ENCODE peak calls at places on chromosomes 5 and 9, in nine cellular contexts. O is thoracic aorta; P is effector memory CD4-positive, alpha-beta T cell; K is neuronal stem cell; J is SK-N-SH; L is heart left ventricle; H is gastrocnemius medialis; X is astrocyte; A is CD8-positive, alpha-beta memory T cell. G is an unnamed sample.

GRCh38 chr5:61402244-61402823 is 70.3 kb downstream of the ZSWIM6 start:
- DNase-seq in K (no peak), P (no peak), X (no peak), J (no peak), O (no peak), H (no peak), L (no peak), A (no peak), G (no peak)

GRCh38 chr5:18745591-18745987 is 1111.3 kb downstream of the TAF11L14 start:
- DNase-seq in H (no peak), X (no peak), L (peak; percentile 45), K (no peak), P (no peak), O (no peak), J (no peak), A (peak; percentile 8), G (no peak)

GRCh38 chr5:958701-959571 is 49.7 kb upstream of the NKD2 start:
- DNase-seq in K (no peak), H (no peak), L (peak; percentile 51), J (peak; percentile 43), A (no peak), X (peak; percentile 70), P (no peak), O (no peak), G (no peak)

GRCh38 chr5:160843240-160843639 is 8.8 kb downstream of the ATP10B start:
- DNase-seq in J (no peak), A (no peak), H (no peak), K (no peak), O (no peak), X (no peak), P (no peak), L (no peak), G (no peak)

GRCh38 chr5:103256178-103256577 is 2.4 kb upstream of the MACIR start:
- DNase-seq in J (no peak), H (no peak), K (no peak), P (no peak), L (no peak), A (no peak), O (no peak), X (no peak), G (no peak)

GRCh38 chr9:71819115-71819739 is 50.9 kb upstream of the CEMIP2 start:
- DNase-seq in P (no peak), L (no peak), A (peak; percentile 25), O (no peak), X (no peak), J (peak; percentile 13), H (no peak), K (peak; percentile 26), G (peak; percentile 44)

GRCh38 chr9:28004900-28005299 is 431.6 kb upstream of the C9orf72 start:
- DNase-seq in X (no peak), P (no peak), A (no peak), J (no peak), O (no peak), K (no peak), H (no peak), L (no peak), G (no peak)

GRCh38 chr5:10912435-10912834 is 151.4 kb upstream of the DAP start:
- DNase-seq in J (no peak), L (no peak), A (no peak), K (no peak), O (no peak), H (no peak), X (no peak), P (no peak), G (no peak)

GRCh38 chr9:34254966-34255825 is 73.9 kb downstream of the KIF24 start:
- DNase-seq in H (peak; percentile 89), K (no peak), A (no peak), X (no peak), O (no peak), P (no peak), L (peak; percentile 45), J (no peak), G (no peak)

GRCh38 chr5:52786937-52787599 is 648 bp upstream of the ITGA1 start:
- DNase-seq in L (no peak), P (peak; percentile 21), X (no peak), H (no peak), K (no peak), J (no peak), A (peak; percentile 6), O (no peak), G (no peak)

GRCh38 chr5:108036484-108036883 is 345.4 kb downstream of the FBXL17 start:
- DNase-seq in L (no peak), A (no peak), K (no peak), H (no peak), O (no peak), X (no peak), P (no peak), J (no peak), G (no peak)

GRCh38 chr9:89153618-89154017 is 25.0 kb downstream of the SHC3 start:
- DNase-seq in P (no peak), K (no peak), O (peak; percentile 27), H (no peak), A (no peak), X (peak; percentile 91), L (no peak), J (no peak), G (no peak)

GRCh38 chr5:149381986-149382338 is 2.9 kb upstream of the IL17B start:
- DNase-seq in P (peak; percentile 33), A (peak; percentile 55), K (peak; percentile 77), J (peak; percentile 93), O (peak; percentile 62), L (peak; percentile 83), H (peak; percentile 40), X (no peak), G (peak; percentile 60)

GRCh38 chr9:2173861-2174260 is 158.7 kb downstream of the SMARCA2 start:
- DNase-seq in H (no peak), P (no peak), A (no peak), O (no peak), X (no peak), K (no peak), L (no peak), J (no peak), G (no peak)

GRCh38 chr9:83199240-83199639 is 136.3 kb upstream of the RASEF start:
- DNase-seq in P (no peak), K (peak; percentile 39), L (peak; percentile 45), X (peak; percentile 27), O (no peak), H (no peak), A (no peak), J (peak; percentile 63), G (no peak)

GRCh38 chr5:103512506-103512905 is 50.1 kb downstream of the NUDT12 start:
- DNase-seq in J (no peak), X (no peak), K (no peak), A (no peak), O (no peak), H (no peak), L (no peak), P (no peak), G (no peak)

GRCh38 chr9:82706781-82707180 is 356.2 kb downstream of the RASEF start:
- DNase-seq in O (no peak), J (no peak), L (no peak), P (no peak), A (no peak), H (no peak), K (no peak), X (no peak), G (no peak)

GRCh38 chr5:134427540-134428041 is 15.9 kb upstream of the CDKN2AIPNL start:
- DNase-seq in X (no peak), J (no peak), L (no peak), O (no peak), P (no peak), A (no peak), K (no peak), H (no peak), G (no peak)

GRCh38 chr5:180291943-180292831 is at the start of gene MAPK9:
- DNase-seq in A (peak; percentile 82), K (peak; percentile 87), X (peak; percentile 34), L (peak; percentile 87), J (peak; percentile 97), H (peak; percentile 69), O (no peak), P (peak; percentile 78), G (peak; percentile 81)

DNA sequence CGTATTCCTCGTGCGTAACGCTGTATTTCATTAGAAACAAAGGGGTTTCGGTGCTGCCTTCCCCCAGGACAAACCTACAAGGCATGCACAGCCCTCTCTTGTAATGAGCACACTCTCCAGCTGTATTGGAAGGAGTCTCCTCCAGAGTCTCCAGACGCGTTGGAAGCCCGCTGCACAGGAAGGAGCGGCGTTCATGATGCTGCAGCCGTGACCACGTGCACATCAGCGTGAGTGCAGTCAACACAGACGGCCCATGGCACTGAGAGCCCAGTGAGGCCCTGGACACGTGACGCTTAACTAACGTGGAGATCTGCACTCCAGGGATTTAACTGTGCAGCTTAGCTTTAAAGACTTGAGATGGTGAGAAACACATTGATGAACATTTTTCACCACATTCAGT is 209.0 kb upstream of the IRX1 start:
- DNase-seq in P (no peak), L (no peak), K (no peak), O (no peak), J (no peak), X (no peak), H (no peak), A (no peak), G (no peak)
- H3K9me3 ChIP-seq in P (no peaks in the 10 kb centered on the region), L (no peaks in the 10 kb centered on the region), K (no peaks in the 10 kb centered on the region), O (no peaks in the 10 kb centered on the region), J (no peaks in the 10 kb centered on the region), X (peaks cover 5% of the 10 kb centered on the region), H (no peaks in the 10 kb centered on the region), A (no peaks in the 10 kb centered on the region), G (no peaks in the 10 kb centered on the region)

GRCh38 chr5:62681117-62681850 is 102.7 kb downstream of the LRRC70 start:
- DNase-seq in O (no peak), X (no peak), H (no peak), A (no peak), L (no peak), J (no peak), K (no peak), P (no peak), G (no peak)
- H3K9me3 ChIP-seq in O (no peaks in the 10 kb centered on the region), X (no peaks in the 10 kb centered on the region), H (no peaks in the 10 kb centered on the region), A (no peaks in the 10 kb centered on the region), L (peaks cover 19% of the 10 kb centered on the region), J (no peaks in the 10 kb centered on the region), K (peaks cover 7% of the 10 kb centered on the region), P (no peaks in the 10 kb centered on the region), G (peaks cover 3% of the 10 kb centered on the region)

DNA sequence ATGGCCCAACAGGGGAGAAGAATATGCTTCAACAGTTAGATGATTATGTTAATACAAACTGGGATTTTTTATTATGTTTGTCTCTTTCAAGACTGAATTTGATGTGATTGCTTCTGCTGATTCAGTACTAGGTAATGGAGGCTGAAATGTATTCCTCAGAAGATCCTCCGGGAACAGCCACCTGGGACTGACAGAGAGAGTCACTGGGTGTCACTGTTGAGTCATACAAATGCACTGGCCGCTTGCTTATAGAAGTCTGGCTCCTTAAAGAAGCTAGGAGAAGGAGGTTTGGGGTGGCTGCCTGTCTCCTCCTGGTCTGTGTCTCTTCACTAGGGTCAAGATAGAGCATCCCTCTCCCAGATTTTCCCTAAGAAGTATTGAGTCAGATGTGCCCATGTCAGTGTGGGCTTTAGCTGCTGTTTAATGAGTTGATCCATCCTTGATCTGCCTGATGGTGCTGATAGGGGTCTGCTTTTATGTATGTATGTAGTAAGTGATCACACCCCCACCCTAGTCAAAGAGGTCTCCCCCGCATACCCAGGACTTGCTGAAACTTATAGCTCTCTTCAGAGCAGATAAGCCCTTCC is 773.4 kb downstream of the BRINP1 start:
- DNase-seq in K (peak; percentile 38), J (peak; percentile 28), L (no peak), P (no peak), H (no peak), X (peak; percentile 33), A (no peak), O (no peak), G (no peak)
- H3K9me3 ChIP-seq in K (no peaks in the 10 kb centered on the region), J (no peaks in the 10 kb centered on the region), L (no peaks in the 10 kb centered on the region), P (no peaks in the 10 kb centered on the region), H (no peaks in the 10 kb centered on the region), X (no peaks in the 10 kb centered on the region), A (no peaks in the 10 kb centered on the region), O (no peaks in the 10 kb centered on the region), G (peaks cover 4% of the 10 kb centered on the region)

GRCh38 chr9:1102010-1102712 is 52.0 kb downstream of the DMRT2 start:
- DNase-seq in H (no peak), K (no peak), A (no peak), X (no peak), L (no peak), J (no peak), O (no peak), P (no peak), G (no peak)
- H3K9me3 ChIP-seq in H (no peaks in the 10 kb centered on the region), K (no peaks in the 10 kb centered on the region), A (no peaks in the 10 kb centered on the region), X (no peaks in the 10 kb centered on the region), L (no peaks in the 10 kb centered on the region), J (no peaks in the 10 kb centered on the region), O (no peaks in the 10 kb centered on the region), P (no peaks in the 10 kb centered on the region), G (no peaks in the 10 kb centered on the region)